ENCODE peak calls at places on chromosome 11, in six cellular contexts. D is BE2C, N is HFFc6, A is B cell, H is HCT116, Y is progenitor cell of endocrine pancreas. P is an unnamed sample.

GRCh38 chr11:3867209-3868071 is 12.0 kb downstream of the STIM1 start:
- DNase-seq in A (no peak), N (no peak), Y (no peak), H (no peak), D (peak), P (no peak)

GRCh38 chr11:76206327-76207081 is at the start of gene WNT11:
- DNase-seq in N (no peak), A (peak), Y (peak), D (peak), H (no peak), P (no peak)

GRCh38 chr11:126029805-126030204 is 32.9 kb downstream of the CDON start:
- DNase-seq in Y (no peak), N (no peak), D (no peak), H (no peak), A (no peak), P (no peak)

GRCh38 chr11:110971110-110971509 is 258.9 kb upstream of the ARHGAP20 start:
- DNase-seq in D (no peak), A (no peak), Y (no peak), N (peak), H (no peak), P (no peak)

GRCh38 chr11:93552874-93553273 is 9.7 kb upstream of the SMCO4 start:
- DNase-seq in H (no peak), Y (no peak), N (no peak), A (no peak), D (no peak), P (no peak)

GRCh38 chr11:7632211-7632610 is 41.1 kb downstream of the CYB5R2 start:
- DNase-seq in N (no peak), H (no peak), D (no peak), A (no peak), Y (no peak), P (no peak)

GRCh38 chr11:102138677-102139076 is 28.4 kb downstream of the YAP1 start:
- DNase-seq in A (no peak), N (peak), D (no peak), Y (no peak), H (no peak), P (no peak)

GRCh38 chr11:92826136-92826535 is 143.3 kb upstream of the MTNR1B start:
- DNase-seq in Y (no peak), A (no peak), H (no peak), N (peak), D (no peak), P (no peak)

GRCh38 chr11:133978816-133979215 is 22.0 kb upstream of the IGSF9B start:
- DNase-seq in Y (no peak), H (no peak), A (no peak), N (peak), D (no peak), P (no peak)

GRCh38 chr11:132864811-132865576 is 667.3 kb downstream of the OPCML start:
- DNase-seq in Y (no peak), A (no peak), H (no peak), N (no peak), D (no peak), P (no peak)

GRCh38 chr11:116078101-116078561 is 573.9 kb upstream of the CADM1 start:
- DNase-seq in H (no peak), Y (no peak), D (peak), N (no peak), A (no peak), P (no peak)

GRCh38 chr11:119904636-119905035 is 175.6 kb upstream of the NECTIN1 start:
- DNase-seq in D (no peak), H (no peak), Y (no peak), N (no peak), A (no peak), P (no peak)

GRCh38 chr11:67648140-67648795 is 2.3 kb downstream of the ACY3 start:
- DNase-seq in H (peak), D (no peak), A (peak), Y (no peak), N (no peak), P (no peak)

GRCh38 chr11:94593030-94593429 is 25.9 kb downstream of the PIWIL4 start:
- DNase-seq in H (no peak), Y (no peak), D (no peak), N (peak), A (no peak), P (no peak)

GRCh38 chr11:101348786-101349185 is 219.2 kb upstream of the PGR start:
- DNase-seq in N (no peak), D (no peak), A (no peak), Y (no peak), H (no peak), P (no peak)

GRCh38 chr11:84430661-84431060 is 1144.5 kb upstream of the CCDC90B start:
- DNase-seq in A (no peak), H (no peak), N (no peak), Y (no peak), D (peak), P (no peak)

GRCh38 chr11:83257638-83258229 is 28.4 kb downstream of the CCDC90B start:
- DNase-seq in N (peak), Y (no peak), D (no peak), A (no peak), H (no peak), P (no peak)

GRCh38 chr11:19962795-19963163 is 197.5 kb downstream of the DBX1 start:
- DNase-seq in D (no peak), A (no peak), Y (no peak), H (no peak), N (peak), P (no peak)

GRCh38 chr11:68120212-68121066 is 749 bp downstream of the CHKA start:
- DNase-seq in D (peak), Y (peak), N (no peak), A (peak), H (no peak), P (no peak)

GRCh38 chr11:47943721-47944554 is 36.4 kb upstream of the PTPRJ start:
- DNase-seq in Y (no peak), D (no peak), N (no peak), H (no peak), A (no peak), P (no peak)

GRCh38 chr11:79062814-79063762 is 377.7 kb downstream of the TENM4 start:
- DNase-seq in A (no peak), D (peak), Y (no peak), H (peak), N (no peak), P (no peak)
- TF ChIP-seq CTCF in A (no peak), D (peak), Y (peak), H (peak), N (peak), P (no peak)

GRCh38 chr11:97136067-97136466 is 746.3 kb downstream of the JRKL start:
- DNase-seq in N (no peak), H (no peak), D (no peak), A (no peak), Y (no peak), P (no peak)

GRCh38 chr11:97143463-97143862 is 753.6 kb downstream of the JRKL start:
- DNase-seq in N (no peak), H (no peak), A (no peak), D (no peak), Y (no peak), P (no peak)

DNA sequence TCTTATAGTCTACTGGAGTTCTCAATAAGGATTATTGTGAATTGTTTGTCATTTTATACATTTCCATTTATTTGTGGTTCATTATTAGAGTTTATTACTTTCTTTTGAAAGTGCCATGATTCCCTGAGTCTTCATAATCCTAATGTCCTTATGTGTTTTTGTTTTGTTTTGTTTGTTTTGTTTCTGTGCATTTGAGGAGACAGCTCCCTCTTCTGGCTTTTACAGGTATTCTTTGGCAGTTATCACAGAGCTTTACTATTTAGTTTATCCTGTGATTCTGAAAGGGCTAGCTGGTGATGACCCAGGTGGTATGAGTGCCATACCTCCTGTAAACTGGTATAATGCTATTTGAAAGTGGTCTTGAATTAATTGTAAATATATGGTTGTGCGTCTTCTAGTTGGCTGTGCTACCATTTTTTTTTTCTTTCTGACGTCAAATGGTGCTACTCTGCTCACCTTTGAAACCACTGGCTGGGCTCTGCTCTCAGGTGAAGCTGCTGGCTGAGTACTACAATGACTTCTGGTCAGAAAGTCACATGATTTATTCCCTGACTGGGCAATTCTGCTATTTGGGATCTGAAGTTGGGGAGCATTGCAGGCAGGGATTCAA is 751.2 kb downstream of the JRKL start:
- DNase-seq in Y (no peak), N (peak), H (no peak), A (no peak), D (peak), P (no peak)
- TF ChIP-seq CTCF in Y (peak), N (peak), H (peak), A (no peak), D (peak), P (no peak)

DNA sequence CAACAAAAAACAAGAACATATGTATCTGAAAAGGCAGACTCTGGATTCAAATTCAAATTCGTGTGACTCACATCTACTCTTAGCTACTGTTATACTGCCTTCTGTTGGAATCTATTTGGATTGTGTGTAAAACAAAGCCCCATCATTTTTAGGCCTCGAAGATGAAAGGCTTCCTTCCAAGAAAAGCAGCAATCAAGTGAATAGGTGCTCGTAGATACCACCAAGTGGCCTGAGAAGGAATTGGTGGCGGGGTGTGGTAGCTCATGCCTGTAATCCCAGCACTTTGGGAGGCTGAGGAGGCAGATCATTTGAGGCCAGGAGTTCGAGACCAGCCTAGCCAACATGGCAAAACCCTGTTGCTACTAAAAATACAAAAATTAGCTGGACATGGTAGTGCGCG is 4.2 kb downstream of the GRAMD1B start:
- DNase-seq in H (peak), D (peak), A (no peak), N (peak), Y (no peak), P (no peak)
- TF ChIP-seq CTCF in H (peak), D (peak), A (no peak), N (peak), Y (no peak), P (no peak)

GRCh38 chr11:73965076-73965763 is 14.4 kb downstream of the DNAJB13 start:
- DNase-seq in N (no peak), H (no peak), D (no peak), A (no peak), Y (no peak), P (no peak)
- TF ChIP-seq CTCF in N (no peak), H (no peak), D (no peak), A (no peak), Y (no peak), P (no peak)

GRCh38 chr11:66267379-66268209 is 845 bp upstream of the RAB1B start:
- DNase-seq in D (peak), A (peak), Y (peak), H (peak), N (peak), P (peak)
- TF ChIP-seq CTCF in D (peak), A (peak), Y (peak), H (peak), N (peak), P (no peak)